ENCODE peak calls at places on chromosome 20, in six cellular contexts. G, K, S, D, M and E are unnamed samples.

GRCh38 chr20:21809961-21810523 is 104.6 kb downstream of the PAX1 start:
- DNase-seq in S (no peak), K (no peak), M (no peak), G (no peak), D (no peak), E (no peak)

GRCh38 chr20:16143596-16143995 is 429.7 kb downstream of the KIF16B start:
- DNase-seq in S (no peak), G (no peak), M (no peak), D (no peak), K (no peak), E (no peak)

GRCh38 chr20:57294558-57294957 is 28.1 kb upstream of the BMP7 start:
- DNase-seq in K (no peak), D (no peak), S (no peak), G (no peak), M (no peak), E (no peak)

GRCh38 chr20:48769111-48769879 is 58.5 kb downstream of the PREX1 start:
- DNase-seq in D (peak; percentile 64), M (no peak), G (peak; percentile 83), K (no peak), S (no peak), E (no peak)

GRCh38 chr20:16530201-16530681 is 43.0 kb downstream of the KIF16B start:
- DNase-seq in M (no peak), S (peak; percentile 50), D (no peak), K (no peak), G (no peak), E (no peak)

GRCh38 chr20:21812384-21812783 is 106.9 kb downstream of the PAX1 start:
- DNase-seq in D (no peak), G (no peak), K (no peak), M (no peak), S (no peak), E (no peak)

GRCh38 chr20:37328149-37328945 is 17.6 kb upstream of the SRC start:
- DNase-seq in G (no peak), S (no peak), K (no peak), D (no peak), M (no peak), E (no peak)

GRCh38 chr20:4922186-4922585 is 79.1 kb downstream of the SLC23A2 start:
- DNase-seq in G (no peak), K (no peak), D (no peak), M (no peak), S (no peak), E (no peak)

GRCh38 chr20:1305682-1306081 is 23.3 kb downstream of the SDCBP2 start:
- DNase-seq in G (no peak), S (no peak), M (no peak), K (no peak), D (no peak), E (no peak)

GRCh38 chr20:41798926-41799502 is 180.8 kb upstream of the CHD6 start:
- DNase-seq in S (no peak), D (no peak), M (no peak), G (no peak), K (no peak), E (no peak)

GRCh38 chr20:13262701-13263335 is 41.7 kb downstream of the ISM1 start:
- DNase-seq in S (peak; percentile 8), D (no peak), G (no peak), M (no peak), K (no peak), E (no peak)

GRCh38 chr20:25848222-25848621 is 151.6 kb upstream of the ZNF337 start:
- DNase-seq in K (no peak), D (no peak), S (no peak), M (no peak), G (no peak), E (no peak)